ENCODE peak calls at places on chromosome 16, in seven cellular contexts. Z, N, C, A, X, I and T are unnamed samples.

GRCh38 chr16:85888405-85889331 is 10.3 kb upstream of the IRF8 start:
- DNase-seq in Z (no peak), N (no peak), C (no peak), A (no peak), X (no peak), I (no peak), T (peak; percentile 72)

GRCh38 chr16:1003551-1004347 is 22.2 kb downstream of the SOX8 start:
- DNase-seq in Z (no peak), N (no peak), C (no peak), A (no peak), X (no peak), I (no peak), T (peak; percentile 71)

GRCh38 chr16:85865-86264 is 7.8 kb downstream of the MPG start:
- DNase-seq in Z (no peak), N (no peak), C (no peak), A (no peak), X (no peak), I (no peak), T (no peak)

GRCh38 chr16:19883296-19883951 is 1.2 kb downstream of the GPRC5B start:
- DNase-seq in Z (peak; percentile 47), N (peak; percentile 56), C (no peak), A (no peak), X (peak; percentile 56), I (peak; percentile 70), T (no peak)

GRCh38 chr16:66617728-66618127 is 13.2 kb downstream of the CMTM3 start:
- DNase-seq in Z (no peak), N (peak; percentile 72), C (peak; percentile 8), A (no peak), X (no peak), I (no peak), T (no peak)

GRCh38 chr16:3087243-3087791 is 11.8 kb downstream of the ZSCAN10 start:
- DNase-seq in Z (no peak), N (peak; percentile 54), C (no peak), A (no peak), X (peak; percentile 54), I (peak; percentile 62), T (no peak)

GRCh38 chr16:84058664-84059063 is 16.1 kb upstream of the SLC38A8 start:
- DNase-seq in Z (no peak), N (no peak), C (peak; percentile 21), A (no peak), X (no peak), I (no peak), T (no peak)

GRCh38 chr16:79897444-79898146 is 297.1 kb upstream of the MAF start:
- DNase-seq in Z (no peak), N (no peak), C (peak; percentile 61), A (no peak), X (no peak), I (peak; percentile 11), T (no peak)

GRCh38 chr16:15708096-15708495 is 58.1 kb downstream of the NDE1 start:
- DNase-seq in Z (no peak), N (no peak), C (no peak), A (no peak), X (peak; percentile 44), I (no peak), T (no peak)

GRCh38 chr16:84043486-84044107 is 1.0 kb upstream of the SLC38A8 start:
- DNase-seq in Z (no peak), N (peak; percentile 81), C (no peak), A (no peak), X (peak; percentile 55), I (no peak), T (no peak)

GRCh38 chr16:72942021-72942420 is 105.9 kb downstream of the ZFHX3 start:
- DNase-seq in Z (no peak), N (no peak), C (no peak), A (no peak), X (no peak), I (no peak), T (no peak)

GRCh38 chr16:22192261-22193133 is 13.6 kb upstream of the EEF2K start:
- DNase-seq in Z (peak; percentile 69), N (peak; percentile 57), C (peak; percentile 69), A (no peak), X (peak; percentile 78), I (peak; percentile 84), T (no peak)
- TF ChIP-seq POLR2A in Z (no peak), N (peak; percentile 36), C (no peak), A (no peak), X (no peak), I (peak; percentile 19), T (no peak)

DNA sequence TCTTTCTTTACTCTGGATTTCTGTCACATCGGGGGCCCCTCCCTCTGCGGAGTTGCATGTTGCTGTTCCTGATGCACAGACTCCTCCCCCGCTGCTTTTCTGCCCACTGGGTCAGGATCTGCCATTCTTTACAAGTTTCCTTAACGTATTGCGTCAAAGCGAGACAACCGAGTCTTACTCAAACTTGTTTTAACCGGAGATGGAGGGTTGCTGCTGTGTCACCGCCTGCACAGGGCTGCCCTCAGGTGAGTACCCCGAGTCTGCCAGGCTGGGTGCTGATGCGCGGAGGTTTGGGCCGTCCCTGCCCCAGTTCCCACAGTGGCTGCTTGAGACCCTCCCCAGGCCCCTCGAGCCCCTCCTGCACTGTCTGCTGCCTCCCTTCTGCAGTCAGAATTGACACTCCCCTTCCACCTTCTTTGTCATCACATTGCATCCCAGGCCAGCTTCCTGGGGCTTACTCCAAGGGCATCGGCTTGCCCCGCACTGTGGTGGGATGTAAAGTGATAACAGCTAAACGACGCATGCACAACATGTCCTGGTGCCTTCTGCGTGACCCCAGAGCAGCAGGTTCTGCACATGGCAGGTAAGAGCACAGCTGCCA is 19.3 kb downstream of the CARHSP1 start:
- DNase-seq in Z (no peak), N (no peak), C (peak; percentile 45), A (no peak), X (peak; percentile 63), I (no peak), T (peak; percentile 59)
- TF ChIP-seq POLR2A in Z (no peak), N (peak; percentile 5), C (no peak), A (no peak), X (no peak), I (no peak), T (no peak)

DNA sequence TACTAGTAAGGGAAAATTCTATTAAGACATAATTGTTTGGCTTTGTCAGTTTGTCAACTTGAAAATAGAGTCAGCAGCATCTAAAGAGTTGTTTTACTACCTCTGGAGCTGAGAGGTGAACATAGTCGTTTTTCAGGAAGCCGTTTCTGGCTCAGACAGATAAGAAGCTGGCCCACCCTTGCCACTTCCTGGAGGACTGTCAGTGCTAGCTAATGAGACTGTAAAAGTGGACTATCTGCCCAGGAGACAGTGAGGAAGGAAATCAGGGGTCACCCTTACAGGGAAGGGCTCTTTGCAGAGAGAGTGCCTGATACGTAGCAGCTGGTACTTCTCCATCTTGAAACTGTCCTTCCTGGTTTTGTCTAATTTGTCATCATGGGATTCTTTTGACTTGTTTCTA is 328.7 kb downstream of the WWOX start:
- DNase-seq in Z (no peak), N (peak; percentile 23), C (no peak), A (no peak), X (peak; percentile 16), I (no peak), T (no peak)
- TF ChIP-seq POLR2A in Z (no peak), N (no peak), C (no peak), A (no peak), X (no peak), I (no peak), T (no peak)

GRCh38 chr16:49855280-49855821 is 561 bp downstream of the ZNF423 start:
- DNase-seq in Z (peak; percentile 90), N (peak; percentile 75), C (peak; percentile 94), A (no peak), X (peak; percentile 79), I (peak; percentile 91), T (peak; percentile 61)
- TF ChIP-seq POLR2A in Z (peak; percentile 79), N (no peak), C (peak; percentile 47), A (no peak), X (peak; percentile 51), I (peak; percentile 72), T (peak; percentile 37)